ENCODE peak calls at places on chromosomes 7 and 10, in five cellular contexts. N is activated gamma-delta T cell treated with Interleukin-2 at 50 U/mL for 16 hours; Z is activated naive CD8-positive, alpha-beta T cell treated with anti-CD3 and anti-CD28 coated beads, Interleukin-2, amount 50 U/mL, for 24 hours; R is effector CD4-positive, alpha-beta T cell; I is left ventricle myocardium superior. Q is an unnamed sample.

GRCh38 chr10:46068117-46068516 is 22.0 kb upstream of the MSMB start:
- DNase-seq in N (no peak), Z (no peak), R (no peak), I (no peak), Q (no peak)

GRCh38 chr7:28070311-28071055 is 110.1 kb downstream of the JAZF1 start:
- DNase-seq in N (no peak), Z (no peak), R (no peak), I (peak), Q (no peak)

GRCh38 chr10:121662945-121663917 is 65.0 kb upstream of the FGFR2 start:
- DNase-seq in N (no peak), Z (peak), R (no peak), I (no peak), Q (no peak)

GRCh38 chr10:63520463-63521388 is 475 bp upstream of the REEP3 start:
- DNase-seq in N (peak), Z (peak), R (peak), I (peak), Q (peak)

GRCh38 chr7:115005241-115005640 is 83.3 kb downstream of the MDFIC start:
- DNase-seq in N (no peak), Z (no peak), R (no peak), I (no peak), Q (no peak)

GRCh38 chr10:76242956-76243355 is 811.5 kb downstream of the LRMDA start:
- DNase-seq in N (no peak), Z (no peak), R (no peak), I (no peak), Q (no peak)

GRCh38 chr7:150369740-150370501 is 1.3 kb downstream of the REPIN1 start:
- DNase-seq in N (no peak), Z (no peak), R (no peak), I (no peak), Q (no peak)

GRCh38 chr7:28807396-28807994 is 150.6 kb downstream of the TRIL start:
- DNase-seq in N (no peak), Z (no peak), R (no peak), I (no peak), Q (no peak)

GRCh38 chr7:98674881-98675280 is 57.8 kb downstream of the NPTX2 start:
- DNase-seq in N (no peak), Z (no peak), R (no peak), I (no peak), Q (no peak)

GRCh38 chr7:140646931-140647647 is 6.5 kb upstream of the DENND2A start:
- DNase-seq in N (peak), Z (peak), R (no peak), I (no peak), Q (peak)

GRCh38 chr10:12387561-12388210 is 38.3 kb downstream of the CAMK1D start:
- DNase-seq in N (no peak), Z (no peak), R (no peak), I (no peak), Q (no peak)

GRCh38 chr7:40500209-40500608 is 365.4 kb downstream of the SUGCT start:
- DNase-seq in N (no peak), Z (no peak), R (no peak), I (no peak), Q (no peak)

GRCh38 chr7:106848851-106849442 is 16.1 kb upstream of the PIK3CG start:
- DNase-seq in N (no peak), Z (no peak), R (no peak), I (no peak), Q (no peak)

GRCh38 chr7:6647541-6647940 is 10.4 kb downstream of the ZNF316 start:
- DNase-seq in N (no peak), Z (no peak), R (no peak), I (no peak), Q (no peak)

GRCh38 chr7:96122746-96123145 is 199.2 kb downstream of the SLC25A13 start:
- DNase-seq in N (no peak), Z (no peak), R (no peak), I (no peak), Q (no peak)

GRCh38 chr10:115706482-115707076 is 566.4 kb downstream of the GFRA1 start:
- DNase-seq in N (no peak), Z (no peak), R (no peak), I (no peak), Q (no peak)

GRCh38 chr7:50821457-50821977 is 38.8 kb upstream of the GRB10 start:
- DNase-seq in N (no peak), Z (no peak), R (no peak), I (no peak), Q (no peak)

GRCh38 chr10:96636546-96636945 is 49.7 kb upstream of the TM9SF3 start:
- DNase-seq in N (no peak), Z (no peak), R (no peak), I (no peak), Q (no peak)

GRCh38 chr7:50652400-50653115 is 87.4 kb upstream of the DDC start:
- DNase-seq in N (no peak), Z (no peak), R (no peak), I (no peak), Q (no peak)

GRCh38 chr7:155258233-155258575 is 39.5 kb upstream of the INSIG1 start:
- DNase-seq in N (no peak), Z (no peak), R (no peak), I (no peak), Q (no peak)

GRCh38 chr7:144388950-144389349 is 14.5 kb downstream of the NOBOX start:
- DNase-seq in N (no peak), Z (no peak), R (no peak), I (no peak), Q (no peak)

GRCh38 chr10:930415-931325 is 835 bp downstream of the LARP4B start:
- DNase-seq in N (no peak), Z (peak), R (peak), I (peak), Q (peak)

GRCh38 chr10:27743736-27744477 is 1.7 kb downstream of the MKX start:
- DNase-seq in N (no peak), Z (peak), R (no peak), I (peak), Q (no peak)

GRCh38 chr7:134669845-134670373 is 23.3 kb downstream of the BPGM start:
- DNase-seq in N (peak), Z (peak), R (peak), I (peak), Q (peak)

GRCh38 chr10:46520381-46520780 is 36.1 kb downstream of the GPRIN2 start:
- DNase-seq in N (peak), Z (no peak), R (no peak), I (no peak), Q (no peak)

GRCh38 chr7:79182283-79182682 is 271.2 kb downstream of the MAGI2 start:
- DNase-seq in N (no peak), Z (no peak), R (no peak), I (no peak), Q (no peak)

GRCh38 chr10:7378602-7379403 is 32.0 kb downstream of the SFMBT2 start:
- DNase-seq in N (no peak), Z (peak), R (no peak), I (no peak), Q (peak)

GRCh38 chr7:111029141-111029572 is 61.8 kb upstream of the LRRN3 start:
- DNase-seq in N (no peak), Z (no peak), R (no peak), I (no peak), Q (no peak)

GRCh38 chr10:132251928-132252327 is 55.8 kb downstream of the STK32C start:
- DNase-seq in N (no peak), Z (no peak), R (no peak), I (no peak), Q (no peak)

GRCh38 chr7:91126762-91127161 is 137.5 kb upstream of the FZD1 start:
- DNase-seq in N (no peak), Z (no peak), R (no peak), I (no peak), Q (no peak)

GRCh38 chr7:132435016-132435990 is 141.0 kb downstream of the PLXNA4 start:
- DNase-seq in N (no peak), Z (no peak), R (no peak), I (no peak), Q (peak)